ENCODE peak calls at places on chromosomes 7 and 10, in eight cellular contexts. Y, H, D, B, W, G, P and M are unnamed samples.

GRCh38 chr10:62015994-62016393 is 114.5 kb downstream of the ARID5B start:
- DNase-seq in Y (no peak), H (peak), D (no peak), B (no peak), W (no peak), G (no peak), P (peak), M (no peak)

GRCh38 chr10:26696786-26697162 is 727 bp upstream of the PDSS1 start:
- DNase-seq in Y (no peak), H (no peak), D (no peak), B (no peak), W (no peak), G (no peak), P (peak), M (no peak)

GRCh38 chr7:98064233-98064632 is 42.4 kb upstream of the LMTK2 start:
- DNase-seq in Y (no peak), H (no peak), D (no peak), B (no peak), W (no peak), G (no peak), P (no peak), M (no peak)

GRCh38 chr10:112981553-112981952 is 31.5 kb downstream of the TCF7L2 start:
- DNase-seq in Y (no peak), H (no peak), D (no peak), B (peak), W (no peak), G (no peak), P (no peak), M (no peak)

GRCh38 chr10:102801978-102802377 is 35.2 kb downstream of the CYP17A1 start:
- DNase-seq in Y (no peak), H (no peak), D (no peak), B (no peak), W (no peak), G (no peak), P (no peak), M (no peak)

GRCh38 chr7:15334524-15335269 is 227.1 kb downstream of the AGMO start:
- DNase-seq in Y (no peak), H (no peak), D (no peak), B (no peak), W (no peak), G (no peak), P (no peak), M (no peak)

GRCh38 chr7:117810642-117811512 is 62.4 kb downstream of the CTTNBP2 start:
- DNase-seq in Y (peak), H (peak), D (no peak), B (no peak), W (no peak), G (no peak), P (peak), M (no peak)

GRCh38 chr7:43490016-43490415 is 92.9 kb upstream of the STK17A start:
- DNase-seq in Y (no peak), H (no peak), D (no peak), B (no peak), W (no peak), G (no peak), P (no peak), M (no peak)

GRCh38 chr10:14873090-14873760 is 5.4 kb upstream of the SUV39H2 start:
- DNase-seq in Y (no peak), H (no peak), D (no peak), B (no peak), W (no peak), G (no peak), P (peak), M (no peak)

GRCh38 chr10:102118867-102119266 is 1.3 kb downstream of the LDB1 start:
- DNase-seq in Y (peak), H (no peak), D (peak), B (peak), W (peak), G (no peak), P (no peak), M (no peak)

GRCh38 chr7:29488977-29489376 is 74.7 kb upstream of the PRR15 start:
- DNase-seq in Y (no peak), H (no peak), D (no peak), B (no peak), W (no peak), G (no peak), P (peak), M (no peak)

GRCh38 chr10:33657154-33657900 is 322.9 kb upstream of the NRP1 start:
- DNase-seq in Y (no peak), H (peak), D (no peak), B (no peak), W (no peak), G (no peak), P (peak), M (no peak)

DNA sequence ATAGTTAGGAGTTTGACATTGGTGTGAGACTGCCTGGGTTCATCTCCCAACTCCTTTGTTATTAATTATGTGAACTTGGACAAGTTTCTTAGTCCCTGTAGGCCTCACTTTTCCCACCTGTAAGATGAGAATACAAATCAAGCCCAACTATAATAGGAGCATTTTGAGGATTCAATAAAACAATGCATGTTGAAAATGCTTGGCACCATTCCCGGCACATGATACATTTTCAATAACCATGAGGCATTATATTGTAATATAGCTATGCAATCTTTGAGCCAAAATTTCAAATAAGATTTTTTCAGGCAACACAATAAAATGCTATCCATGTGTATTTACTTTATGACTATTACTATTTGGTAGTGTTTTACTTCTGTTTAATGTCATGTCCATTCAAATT is 229.0 kb upstream of the SP4 start:
- DNase-seq in Y (no peak), H (no peak), D (no peak), B (no peak), W (no peak), G (no peak), P (no peak), M (no peak)
- TF ChIP-seq CTCF in Y (no peak), H (no peak), D (no peak), B (no peak), W (no peak), G (no peak), P (no peak), M (no peak)

GRCh38 chr7:1925349-1925748 is 255.3 kb downstream of the ELFN1 start:
- DNase-seq in Y (peak), H (no peak), D (no peak), B (peak), W (peak), G (no peak), P (no peak), M (no peak)
- TF ChIP-seq CTCF in Y (peak), H (peak), D (no peak), B (peak), W (no peak), G (no peak), P (peak), M (no peak)

GRCh38 chr7:147249956-147250355 is 1133.4 kb downstream of the CNTNAP2 start:
- DNase-seq in Y (peak), H (no peak), D (no peak), B (no peak), W (no peak), G (no peak), P (peak), M (no peak)

GRCh38 chr7:147240468-147240867 is 1123.9 kb downstream of the CNTNAP2 start:
- DNase-seq in Y (no peak), H (no peak), D (no peak), B (no peak), W (no peak), G (no peak), P (no peak), M (no peak)

DNA sequence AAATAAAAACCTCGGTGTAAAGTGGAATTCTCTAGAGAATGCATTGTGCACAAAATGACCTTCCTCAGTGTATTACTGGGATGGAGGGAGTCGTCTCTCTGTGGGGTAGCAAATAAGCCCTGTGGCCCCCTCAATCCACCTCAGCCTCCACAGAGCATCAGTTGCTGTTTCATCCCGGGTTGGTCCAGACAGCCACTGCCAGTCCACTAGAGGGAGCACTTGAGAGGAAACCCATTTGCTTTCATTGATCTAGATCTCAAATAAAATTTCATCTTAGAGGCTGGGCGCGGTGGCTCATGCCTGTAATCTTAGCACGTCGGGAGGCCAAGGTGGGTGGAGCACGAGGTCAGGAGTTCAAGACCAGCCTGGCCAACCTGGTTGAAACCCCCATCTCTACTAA is 1128.7 kb downstream of the CNTNAP2 start:
- DNase-seq in Y (peak), H (peak), D (no peak), B (peak), W (no peak), G (peak), P (peak), M (peak)
- TF ChIP-seq CTCF in Y (peak), H (peak), D (no peak), B (peak), W (peak), G (peak), P (peak), M (peak)

GRCh38 chr7:135712182-135712782 is 15.7 kb downstream of the SLC13A4 start:
- DNase-seq in Y (no peak), H (no peak), D (no peak), B (no peak), W (no peak), G (no peak), P (no peak), M (no peak)
- TF ChIP-seq CTCF in Y (no peak), H (peak), D (no peak), B (no peak), W (no peak), G (peak), P (peak), M (no peak)

DNA sequence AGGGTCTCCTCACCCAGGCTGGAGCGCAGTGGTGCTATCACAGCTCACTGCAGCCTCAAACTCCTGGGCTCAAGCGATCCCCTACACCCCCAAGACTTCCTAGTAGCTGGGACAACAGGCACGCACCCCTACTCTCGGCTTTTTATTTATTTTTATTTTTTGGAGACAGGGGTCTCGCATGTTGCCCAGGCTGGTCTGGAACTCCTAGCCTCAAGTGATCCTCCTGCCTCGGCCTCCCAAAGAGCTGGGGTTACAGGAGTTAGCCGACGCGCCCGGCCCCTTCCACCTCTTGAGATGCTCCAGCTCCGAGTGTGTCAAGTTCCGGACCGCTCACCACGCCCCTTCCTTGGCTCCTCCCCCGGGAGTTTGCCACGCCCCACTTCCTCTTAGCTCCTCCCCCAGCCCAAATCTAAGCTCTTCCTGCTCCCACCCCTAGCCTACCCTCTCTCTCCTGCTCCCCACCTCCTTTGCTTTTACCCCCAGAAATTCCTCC is 6.3 kb downstream of the NAT16 start:
- DNase-seq in Y (peak), H (no peak), D (no peak), B (peak), W (no peak), G (no peak), P (peak), M (peak)
- TF ChIP-seq CTCF in Y (no peak), H (no peak), D (no peak), B (no peak), W (no peak), G (no peak), P (no peak), M (no peak)